ENCODE peak calls at places on chromosomes 13 and 19, in eight cellular contexts. F, R, Q, T, S, D, K and Z are unnamed samples.

GRCh38 chr13:72561791-72562190 is 165.6 kb downstream of the MZT1 start:
- DNase-seq in Q (no peak), F (no peak), D (no peak), S (no peak), T (no peak), R (no peak), K (no peak), Z (no peak)

GRCh38 chr19:42653841-42654240 is 59.1 kb upstream of the CEACAM8 start:
- DNase-seq in R (no peak), T (no peak), D (no peak), K (no peak), Q (no peak), F (no peak), S (no peak), Z (no peak)

GRCh38 chr13:44976196-44976595 is 13.1 kb downstream of the NUFIP1 start:
- DNase-seq in R (no peak), T (no peak), F (no peak), S (no peak), Q (no peak), K (no peak), D (no peak), Z (no peak)

GRCh38 chr13:32284927-32285632 is 30.1 kb downstream of the ZAR1L start:
- DNase-seq in Q (peak; percentile 65), D (no peak), F (no peak), T (no peak), R (no peak), K (peak; percentile 75), S (peak; percentile 27), Z (no peak)

GRCh38 chr13:43469791-43470190 is 317.0 kb downstream of the ENOX1 start:
- DNase-seq in R (no peak), F (no peak), D (no peak), T (no peak), Q (peak; percentile 35), S (no peak), K (no peak), Z (no peak)

GRCh38 chr19:29533578-29534544 is 8.1 kb downstream of the VSTM2B start:
- DNase-seq in Q (no peak), R (no peak), K (peak; percentile 34), T (no peak), D (peak; percentile 8), F (no peak), S (no peak), Z (no peak)

GRCh38 chr19:53091413-53091812 is 11.8 kb downstream of the ZNF160 start:
- DNase-seq in K (no peak), R (no peak), S (no peak), F (no peak), D (no peak), Q (no peak), T (no peak), Z (no peak)

GRCh38 chr13:32381539-32381938 is 46.4 kb downstream of the N4BP2L1 start:
- DNase-seq in S (peak; percentile 32), D (no peak), T (no peak), F (no peak), Q (peak; percentile 61), R (no peak), K (no peak), Z (no peak)

GRCh38 chr19:20278342-20278741 is 111.3 kb downstream of the ZNF486 start:
- DNase-seq in T (peak; percentile 12), S (no peak), F (no peak), R (peak; percentile 20), K (no peak), D (no peak), Q (no peak), Z (no peak)

GRCh38 chr19:33209844-33210230 is 15.7 kb downstream of the LRP3 start:
- DNase-seq in R (no peak), Q (no peak), K (no peak), S (no peak), D (no peak), T (no peak), F (no peak), Z (no peak)

GRCh38 chr13:63481334-63481733 is 2065.7 kb upstream of the PCDH20 start:
- DNase-seq in R (no peak), D (no peak), Q (peak; percentile 81), F (no peak), S (no peak), T (no peak), K (no peak), Z (no peak)

GRCh38 chr19:277581-278165 is 13.5 kb downstream of the PLPP2 start:
- DNase-seq in R (peak; percentile 23), Q (peak; percentile 43), S (no peak), K (no peak), T (no peak), F (no peak), D (no peak), Z (no peak)

GRCh38 chr19:47239610-47240296 is 8.8 kb upstream of the BBC3 start:
- DNase-seq in D (peak; percentile 57), Q (peak; percentile 37), S (peak; percentile 55), F (no peak), R (no peak), K (peak; percentile 92), T (peak; percentile 59), Z (peak; percentile 58)

GRCh38 chr19:17496337-17496997 is 15.0 kb upstream of the PGLS start:
- DNase-seq in F (peak; percentile 63), Q (peak; percentile 61), T (peak; percentile 81), S (peak; percentile 71), K (peak; percentile 81), R (peak; percentile 84), D (peak; percentile 40), Z (peak; percentile 90)

GRCh38 chr19:43780706-43781525 is at the start of gene KCNN4:
- DNase-seq in Q (peak; percentile 54), F (no peak), K (no peak), S (no peak), D (no peak), R (peak; percentile 78), T (peak; percentile 88), Z (no peak)

DNA sequence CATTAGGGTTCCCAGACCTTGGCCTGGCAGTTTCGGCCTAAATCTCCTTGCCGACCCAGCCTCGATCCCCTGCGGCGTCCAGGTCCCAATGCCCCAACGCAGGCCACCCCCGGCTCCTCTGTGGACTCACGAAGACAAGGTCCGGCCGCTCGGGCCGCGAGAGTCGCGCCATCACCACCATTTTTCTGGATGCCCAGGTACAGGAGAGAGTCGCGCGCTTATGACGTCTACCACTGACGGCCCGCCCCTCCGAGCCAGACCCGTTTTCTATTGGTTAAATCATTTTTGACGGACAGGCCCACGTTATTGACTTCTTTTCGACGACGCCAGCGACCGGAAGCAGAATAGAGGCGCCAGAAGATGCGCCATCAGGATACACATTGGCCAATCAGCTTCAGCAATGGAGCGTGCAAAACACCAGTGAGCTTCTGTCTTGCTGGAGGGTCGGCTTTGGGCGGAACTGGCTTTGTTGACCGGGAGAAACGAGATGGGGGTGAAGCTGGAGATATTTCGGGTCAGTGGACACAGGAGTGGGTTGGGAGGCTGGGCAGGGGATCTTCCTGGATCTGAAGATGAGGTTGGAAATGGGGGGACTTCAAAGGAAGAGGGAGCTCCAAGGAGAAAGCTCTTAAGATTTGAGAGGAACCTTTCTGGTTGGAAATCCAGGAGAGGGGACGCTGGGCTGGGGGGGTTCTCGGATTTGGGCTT is at the start of the genes PET100 and XAB2:
- DNase-seq in F (peak; percentile 99), D (peak; percentile 96), S (peak; percentile 99), T (peak; percentile 97), K (peak; percentile 99), R (peak; percentile 99), Q (peak; percentile 99), Z (peak; percentile 95)
- H3K27ac ChIP-seq in F (peak within 1 kb of the TSS; percentile 80), D (peak within 1 kb of the TSS; percentile 84), S (peak within 1 kb of the TSS; percentile 85), T (peak within 1 kb of the TSS; percentile 78), K (peak within 1 kb of the TSS; percentile 88), R (peak within 1 kb of the TSS; percentile 81), Q (peak within 1 kb of the TSS; percentile 98), Z (peak within 1 kb of the TSS; percentile 87)

GRCh38 chr19:57398868-57399267 is 9.2 kb downstream of the ZNF548 start:
- DNase-seq in K (no peak), S (no peak), F (no peak), D (no peak), R (no peak), Q (no peak), T (no peak), Z (no peak)

GRCh38 chr19:57389730-57390598 is at the start of gene ZNF548:
- DNase-seq in S (peak; percentile 97), T (peak; percentile 95), D (peak; percentile 94), K (peak; percentile 99), Q (peak; percentile 100), R (peak; percentile 99), F (peak; percentile 93), Z (peak; percentile 98)

GRCh38 chr19:57395710-57396109 is 6.1 kb downstream of the ZNF548 start:
- DNase-seq in Q (no peak), K (no peak), S (no peak), D (no peak), R (no peak), T (no peak), F (no peak), Z (no peak)
- H3K4me3 ChIP-seq in Q (no peak overlapping the region), K (no peak overlapping the region), S (no peak overlapping the region), D (no peak overlapping the region), R (no peak overlapping the region), T (no peak overlapping the region), F (no peak overlapping the region), Z (no peak overlapping the region)

DNA sequence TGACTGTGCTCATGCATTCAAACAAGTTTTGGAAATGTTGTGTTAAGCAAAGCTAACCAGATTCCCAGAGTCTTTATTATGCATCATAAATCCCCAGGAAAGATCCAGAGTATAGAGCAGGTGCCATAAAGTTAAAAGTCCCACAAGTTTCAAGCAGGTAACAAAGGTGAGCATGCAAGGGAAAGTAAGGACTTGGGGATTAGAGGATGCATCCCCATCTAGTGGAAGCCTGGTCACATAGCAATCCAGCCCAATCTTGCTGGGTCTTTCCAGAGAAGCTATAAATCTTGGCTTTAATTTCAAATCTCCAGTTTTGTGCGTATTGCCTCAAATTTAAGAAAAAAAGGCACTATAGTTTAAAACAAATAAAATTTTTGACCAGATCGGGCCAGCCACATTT is 72.7 kb downstream of the ZNF254 start:
- DNase-seq in R (no peak), Q (peak; percentile 3), D (no peak), F (no peak), K (no peak), T (no peak), S (no peak), Z (no peak)
- TF ChIP-seq CTCF in R (no peak), Q (peak; percentile 35), D (no peak), F (peak; percentile 25), K (no peak), T (no peak), S (no peak), Z (no peak)

GRCh38 chr19:11984986-11985385 is 20.1 kb downstream of the ZNF763 start:
- DNase-seq in D (no peak), S (no peak), K (no peak), F (no peak), Q (no peak), R (no peak), T (no peak), Z (no peak)

GRCh38 chr19:11986754-11987153 is 21.9 kb downstream of the ZNF763 start:
- DNase-seq in S (no peak), K (no peak), F (no peak), D (no peak), R (no peak), T (no peak), Q (no peak), Z (no peak)

GRCh38 chr19:11987405-11988231 is 22.8 kb downstream of the ZNF763 start:
- DNase-seq in Q (peak; percentile 90), T (peak; percentile 97), F (peak; percentile 68), R (peak; percentile 98), S (peak; percentile 97), D (peak; percentile 91), K (peak; percentile 98), Z (peak; percentile 97)

DNA sequence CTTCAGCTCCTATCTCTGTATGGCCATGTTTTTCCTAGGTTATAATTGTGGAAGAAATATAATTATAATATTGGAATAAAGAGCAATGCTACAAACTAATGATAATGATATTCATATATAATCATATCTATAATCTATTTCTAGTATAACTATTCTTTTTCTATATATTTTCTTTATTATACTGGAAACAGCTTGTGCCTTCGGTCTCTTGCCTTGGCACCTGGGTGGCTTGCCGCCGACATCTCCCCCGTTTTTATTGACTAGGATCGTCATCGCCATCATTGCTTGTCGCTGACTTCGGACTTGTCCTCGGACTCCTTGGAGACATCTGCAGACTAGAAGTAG is 24.2 kb downstream of the ZNF763 start:
- DNase-seq in S (no peak), D (no peak), T (no peak), Q (no peak), F (no peak), R (no peak), K (no peak), Z (no peak)
- H3K27ac ChIP-seq in S (peak overlapping the region; percentile 85), D (peak overlapping the region; percentile 87), T (peak overlapping the region; percentile 94), Q (no peak overlapping the region), F (peak overlapping the region; percentile 82), R (no peak overlapping the region), K (no peak overlapping the region), Z (peak overlapping the region; percentile 84)